ENCODE peak calls at places on chromosomes 1 and 21, in seven cellular contexts. M is OCI-LY7; B is CD8-positive, alpha-beta memory T cell; X is HCT116; Q is small intestine; W is GM23248; N is thoracic aorta. O is an unnamed sample.
A peak's percentile ranks its signal among the peaks of the same experiment; 100 is the strongest.

GRCh38 chr1:192954705-192955265 is 104.4 kb downstream of the UCHL5 start:
- DNase-seq in B (no peak), M (no peak), N (peak; percentile 7), W (peak; percentile 1), Q (no peak), X (no peak), O (no peak)

GRCh38 chr1:4638347-4638734 is 16.1 kb upstream of the AJAP1 start:
- DNase-seq in W (no peak), B (no peak), X (no peak), N (no peak), Q (no peak), M (no peak), O (no peak)

GRCh38 chr1:41499591-41499990 is 15.1 kb upstream of the EDN2 start:
- DNase-seq in N (no peak), Q (no peak), W (no peak), X (no peak), B (no peak), M (no peak), O (no peak)

GRCh38 chr21:34932233-34932632 is 116.9 kb downstream of the RUNX1 start:
- DNase-seq in X (no peak), N (no peak), M (no peak), W (no peak), Q (no peak), B (no peak), O (no peak)

GRCh38 chr21:22885079-22885478 is 1886.9 kb downstream of the NCAM2 start:
- DNase-seq in W (no peak), X (no peak), N (no peak), M (no peak), Q (no peak), B (no peak), O (no peak)

GRCh38 chr21:45333583-45334121 is 46.0 kb upstream of the POFUT2 start:
- DNase-seq in N (no peak), X (no peak), Q (no peak), B (no peak), W (no peak), M (no peak), O (no peak)

GRCh38 chr1:9866836-9867235 is 43.1 kb upstream of the CLSTN1 start:
- DNase-seq in Q (no peak), W (no peak), X (no peak), B (no peak), M (no peak), N (no peak), O (no peak)

GRCh38 chr1:58854576-58854975 is 70.7 kb upstream of the JUN start:
- DNase-seq in X (no peak), W (no peak), N (no peak), Q (no peak), B (no peak), M (no peak), O (no peak)

GRCh38 chr1:156021087-156021416 is 301 bp upstream of the SSR2 start:
- DNase-seq in M (no peak), W (no peak), N (no peak), Q (no peak), B (no peak), X (no peak), O (no peak)

GRCh38 chr1:87045757-87046422 is 131.5 kb downstream of the HS2ST1 start:
- DNase-seq in Q (peak; percentile 9), B (peak; percentile 61), X (no peak), W (peak; percentile 6), M (peak; percentile 48), N (no peak), O (no peak)

GRCh38 chr1:241810769-241811402 is 37.1 kb upstream of the EXO1 start:
- DNase-seq in M (no peak), N (no peak), Q (no peak), X (no peak), W (no peak), B (no peak), O (no peak)

GRCh38 chr1:26391450-26391849 is 18.9 kb upstream of the ZNF683 start:
- DNase-seq in M (peak; percentile 40), N (no peak), W (peak; percentile 72), X (peak; percentile 64), B (peak; percentile 55), Q (peak; percentile 20), O (peak; percentile 50)

GRCh38 chr1:162161921-162162550 is 92.5 kb downstream of the NOS1AP start:
- DNase-seq in M (no peak), Q (no peak), B (no peak), W (peak; percentile 20), X (no peak), N (no peak), O (no peak)

GRCh38 chr21:16134134-16134533 is 404.4 kb downstream of the USP25 start:
- DNase-seq in W (no peak), X (no peak), M (no peak), N (no peak), B (no peak), Q (no peak), O (no peak)

GRCh38 chr1:170494369-170494768 is 37.6 kb upstream of the GORAB start:
- DNase-seq in M (no peak), X (no peak), N (no peak), B (no peak), W (no peak), Q (no peak), O (no peak)

GRCh38 chr1:151849871-151850270 is 3.6 kb downstream of the THEM5 start:
- DNase-seq in Q (no peak), B (no peak), W (no peak), N (no peak), M (no peak), X (no peak), O (no peak)

GRCh38 chr21:27277122-27277521 is 310.2 kb upstream of the ADAMTS5 start:
- DNase-seq in X (no peak), B (no peak), Q (no peak), W (no peak), N (no peak), M (no peak), O (no peak)

GRCh38 chr1:27366113-27366410 is 699 bp downstream of the MAP3K6 start:
- DNase-seq in Q (peak; percentile 53), M (peak; percentile 36), B (peak; percentile 55), X (peak; percentile 51), W (peak; percentile 86), N (peak; percentile 56), O (no peak)

GRCh38 chr1:218069180-218069579 is 215.9 kb upstream of the RRP15 start:
- DNase-seq in M (no peak), N (no peak), X (no peak), W (no peak), B (no peak), Q (no peak), O (no peak)

GRCh38 chr1:156664046-156664948 is 12.9 kb downstream of the NES start:
- DNase-seq in Q (no peak), X (no peak), N (no peak), W (peak; percentile 32), M (no peak), B (no peak), O (no peak)

GRCh38 chr1:34976384-34977209 is 8.6 kb downstream of the TMEM35B start:
- DNase-seq in M (no peak), X (no peak), W (no peak), Q (no peak), N (no peak), B (no peak), O (no peak)

GRCh38 chr1:36157115-36157903 is 1.3 kb downstream of the MAP7D1 start:
- DNase-seq in Q (no peak), W (peak; percentile 64), X (no peak), B (no peak), M (no peak), N (no peak), O (no peak)

GRCh38 chr21:45787371-45787770 is 143.8 kb downstream of the PCBP3 start:
- DNase-seq in M (no peak), B (no peak), N (no peak), X (no peak), W (no peak), Q (no peak), O (no peak)

GRCh38 chr21:14734191-14734590 is 188.1 kb upstream of the SAMSN1 start:
- DNase-seq in X (no peak), M (no peak), Q (no peak), N (no peak), W (no peak), B (no peak), O (no peak)

GRCh38 chr1:155202198-155202597 is 5.5 kb downstream of the THBS3 start:
- DNase-seq in W (no peak), M (no peak), Q (no peak), B (no peak), X (no peak), N (no peak), O (no peak)

GRCh38 chr1:2274968-2275475 is 46.9 kb downstream of the SKI start:
- DNase-seq in W (no peak), B (no peak), Q (no peak), X (no peak), M (no peak), N (no peak), O (no peak)
- H3K4me3 ChIP-seq in W (no peak overlapping the region), B (no peak overlapping the region), Q (no peak overlapping the region), X (no peak overlapping the region), M (no peak overlapping the region), N (no peak overlapping the region), O (no peak overlapping the region)

GRCh38 chr1:10940838-10941237 is 71.6 kb upstream of the TARDBP start:
- DNase-seq in N (no peak), X (no peak), M (no peak), W (no peak), Q (no peak), B (no peak), O (no peak)
- H3K4me1 ChIP-seq in N (peaks cover 20% of the 10 kb centered on the region), X (peaks cover 8% of the 10 kb centered on the region), M (peaks cover 47% of the 10 kb centered on the region), W (peaks cover 10% of the 10 kb centered on the region), Q (no peaks in the 10 kb centered on the region), B (peaks cover 20% of the 10 kb centered on the region), O (no peaks in the 10 kb centered on the region)

GRCh38 chr1:226384717-226385116 is 23.2 kb downstream of the PARP1 start:
- DNase-seq in B (no peak), M (no peak), W (no peak), N (no peak), X (no peak), Q (no peak), O (no peak)
- H3K36me3 ChIP-seq in B (peaks cover 94% of the 10 kb centered on the region), M (peaks cover 100% of the 10 kb centered on the region), W (peaks cover 15% of the 10 kb centered on the region), N (peaks cover 78% of the 10 kb centered on the region), X (peaks cover 76% of the 10 kb centered on the region), Q (peaks cover 22% of the 10 kb centered on the region), O (peaks cover 87% of the 10 kb centered on the region)

GRCh38 chr1:50972766-50973165 is 2.7 kb downstream of the CDKN2C start:
- DNase-seq in M (no peak), B (no peak), N (no peak), X (no peak), Q (no peak), W (no peak), O (no peak)
- H3K4me3 ChIP-seq in M (peak overlapping the region; percentile 88), B (no peak overlapping the region), N (peak overlapping the region; percentile 45), X (no peak overlapping the region), Q (no peak overlapping the region), W (peak overlapping the region; percentile 16), O (no peak overlapping the region)